ENCODE peak calls at places on chromosomes 16 and 17, in nine cellular contexts. L is GM23338, R is PC-3, K is body of pancreas, J is fibroblast of lung, H is mammary epithelial cell, A is kidney, W is thoracic aorta, B is heart left ventricle. S is an unnamed sample.

GRCh38 chr17:9421525-9421924 is 154.1 kb downstream of the STX8 start:
- DNase-seq in J (no peak), A (no peak), H (no peak), R (no peak), K (no peak), B (no peak), W (no peak), L (no peak), S (no peak)

GRCh38 chr17:35312790-35313711 is 60.4 kb downstream of the SLFN11 start:
- DNase-seq in A (peak; percentile 74), J (peak; percentile 81), R (peak; percentile 57), K (peak; percentile 35), H (peak; percentile 48), L (peak; percentile 85), B (peak; percentile 49), W (no peak), S (peak; percentile 46)

GRCh38 chr16:790086-790485 is 1.7 kb downstream of the CHTF18 start:
- DNase-seq in B (no peak), J (no peak), R (no peak), K (no peak), W (no peak), L (no peak), A (no peak), H (no peak), S (no peak)

GRCh38 chr16:35195864-35196216 is 1736.4 kb downstream of the TP53TG3F start:
- DNase-seq in H (no peak), L (no peak), A (peak; percentile 40), K (no peak), B (no peak), W (no peak), J (no peak), R (no peak), S (peak; percentile 33)

GRCh38 chr17:32335647-32336046 is 6.3 kb downstream of the C17orf75 start:
- DNase-seq in J (peak; percentile 42), R (no peak), A (no peak), K (no peak), W (no peak), H (peak; percentile 28), L (no peak), B (no peak), S (no peak)

GRCh38 chr17:67245694-67246397 is 850 bp upstream of the HELZ start:
- DNase-seq in R (peak; percentile 22), B (peak; percentile 31), W (no peak), H (peak; percentile 26), J (no peak), L (peak; percentile 94), A (peak; percentile 75), K (peak; percentile 41), S (peak; percentile 72)

GRCh38 chr16:912684-913613 is 57.8 kb downstream of the LMF1 start:
- DNase-seq in H (no peak), B (no peak), J (no peak), R (no peak), L (no peak), W (no peak), A (no peak), K (peak; percentile 56), S (no peak)

GRCh38 chr16:74261068-74261467 is 35.5 kb upstream of the PSMD7 start:
- DNase-seq in J (peak; percentile 39), W (no peak), B (no peak), L (no peak), R (no peak), K (no peak), A (no peak), H (no peak), S (no peak)

GRCh38 chr17:42906772-42907171 is 6.2 kb downstream of the G6PC1 start:
- DNase-seq in B (no peak), A (no peak), W (no peak), R (no peak), L (no peak), H (no peak), J (no peak), K (no peak), S (no peak)

GRCh38 chr16:88389191-88389590 is 6.4 kb downstream of the ZNF469 start:
- DNase-seq in R (no peak), K (no peak), B (no peak), J (no peak), W (no peak), A (no peak), H (no peak), L (no peak), S (no peak)

GRCh38 chr17:614637-615546 is 99.7 kb downstream of the VPS53 start:
- DNase-seq in L (no peak), K (no peak), W (no peak), J (no peak), H (peak; percentile 95), R (peak; percentile 80), A (no peak), B (no peak), S (no peak)

GRCh38 chr17:43734376-43734775 is 24.2 kb downstream of the SOST start:
- DNase-seq in B (no peak), J (peak; percentile 45), W (no peak), R (no peak), A (peak; percentile 10), L (no peak), K (no peak), H (peak; percentile 69), S (no peak)

GRCh38 chr16:57147381-57148191 is 38.3 kb downstream of the PSME3IP1 start:
- DNase-seq in B (peak; percentile 65), W (no peak), R (no peak), H (no peak), A (no peak), J (no peak), K (no peak), L (peak; percentile 65), S (no peak)

GRCh38 chr17:67531291-67531690 is 154.2 kb downstream of the PITPNC1 start:
- DNase-seq in K (no peak), W (no peak), B (peak; percentile 21), J (no peak), L (peak; percentile 53), H (no peak), R (no peak), A (no peak), S (no peak)

GRCh38 chr16:30185141-30185682 is 1.8 kb downstream of the CORO1A start:
- DNase-seq in K (peak; percentile 12), J (no peak), L (no peak), W (no peak), A (peak; percentile 77), H (no peak), B (peak; percentile 15), R (no peak), S (peak; percentile 74)
- H3K4me1 ChIP-seq in K (peaks cover 17% of the 10 kb centered on the region), J (no peaks in the 10 kb centered on the region), L (peaks cover 4% of the 10 kb centered on the region), W (peaks cover 10% of the 10 kb centered on the region), A (peaks cover 2% of the 10 kb centered on the region), H (peaks cover 15% of the 10 kb centered on the region), B (peaks cover 17% of the 10 kb centered on the region), R (no peaks in the 10 kb centered on the region), S (peaks cover 5% of the 10 kb centered on the region)

GRCh38 chr17:65228734-65229390 is 91.7 kb downstream of the RGS9 start:
- DNase-seq in R (peak; percentile 41), A (no peak), J (peak; percentile 20), K (no peak), L (no peak), H (peak; percentile 17), B (no peak), W (no peak), S (no peak)

GRCh38 chr17:65228287-65228686 is 91.1 kb downstream of the RGS9 start:
- DNase-seq in K (no peak), L (no peak), W (no peak), B (no peak), H (no peak), J (no peak), R (no peak), A (no peak), S (no peak)

GRCh38 chr17:65231086-65231485 is 93.9 kb downstream of the RGS9 start:
- DNase-seq in B (no peak), K (no peak), R (peak; percentile 24), H (no peak), W (no peak), J (no peak), L (peak; percentile 25), A (no peak), S (no peak)

GRCh38 chr17:65230040-65230439 is 92.9 kb downstream of the RGS9 start:
- DNase-seq in H (no peak), W (no peak), A (no peak), J (no peak), K (no peak), R (no peak), L (no peak), B (no peak), S (no peak)

DNA sequence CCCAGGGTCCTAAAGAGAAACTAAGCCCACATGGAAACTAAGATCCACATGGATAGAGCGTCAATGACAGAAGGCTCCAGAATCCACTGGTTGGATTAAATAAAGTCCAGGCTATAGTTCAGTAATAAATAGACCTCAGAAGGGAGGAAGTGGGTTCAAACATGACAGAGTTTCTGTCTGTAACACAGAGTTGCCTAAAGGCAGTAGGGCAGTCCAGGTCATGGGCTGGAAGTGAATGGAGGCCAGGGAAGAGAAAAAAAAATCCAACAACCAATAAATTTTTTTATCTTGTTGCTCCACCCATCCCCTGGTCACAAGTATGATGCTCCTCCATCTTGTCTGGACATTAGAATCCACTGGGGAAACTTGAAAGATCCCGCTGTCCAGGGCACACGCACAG is 92.4 kb downstream of the RGS9 start:
- DNase-seq in R (no peak), B (no peak), L (no peak), J (no peak), K (no peak), A (no peak), W (no peak), H (no peak), S (no peak)
- H3K4me3 ChIP-seq in R (no peak overlapping the region), B (no peak overlapping the region), L (no peak overlapping the region), J (no peak overlapping the region), K (no peak overlapping the region), A (no peak overlapping the region), W (no peak overlapping the region), H (no peak overlapping the region), S (no peak overlapping the region)

GRCh38 chr16:58418601-58419000 is 26.3 kb downstream of the GINS3 start:
- DNase-seq in R (peak; percentile 61), A (no peak), K (no peak), L (no peak), J (no peak), H (peak; percentile 35), B (peak; percentile 67), W (no peak), S (no peak)
- TF ChIP-seq CTCF in R (no peak), A (no peak), K (no peak), L (no peak), J (no peak), H (no peak), B (no peak), W (no peak), S (no peak)

DNA sequence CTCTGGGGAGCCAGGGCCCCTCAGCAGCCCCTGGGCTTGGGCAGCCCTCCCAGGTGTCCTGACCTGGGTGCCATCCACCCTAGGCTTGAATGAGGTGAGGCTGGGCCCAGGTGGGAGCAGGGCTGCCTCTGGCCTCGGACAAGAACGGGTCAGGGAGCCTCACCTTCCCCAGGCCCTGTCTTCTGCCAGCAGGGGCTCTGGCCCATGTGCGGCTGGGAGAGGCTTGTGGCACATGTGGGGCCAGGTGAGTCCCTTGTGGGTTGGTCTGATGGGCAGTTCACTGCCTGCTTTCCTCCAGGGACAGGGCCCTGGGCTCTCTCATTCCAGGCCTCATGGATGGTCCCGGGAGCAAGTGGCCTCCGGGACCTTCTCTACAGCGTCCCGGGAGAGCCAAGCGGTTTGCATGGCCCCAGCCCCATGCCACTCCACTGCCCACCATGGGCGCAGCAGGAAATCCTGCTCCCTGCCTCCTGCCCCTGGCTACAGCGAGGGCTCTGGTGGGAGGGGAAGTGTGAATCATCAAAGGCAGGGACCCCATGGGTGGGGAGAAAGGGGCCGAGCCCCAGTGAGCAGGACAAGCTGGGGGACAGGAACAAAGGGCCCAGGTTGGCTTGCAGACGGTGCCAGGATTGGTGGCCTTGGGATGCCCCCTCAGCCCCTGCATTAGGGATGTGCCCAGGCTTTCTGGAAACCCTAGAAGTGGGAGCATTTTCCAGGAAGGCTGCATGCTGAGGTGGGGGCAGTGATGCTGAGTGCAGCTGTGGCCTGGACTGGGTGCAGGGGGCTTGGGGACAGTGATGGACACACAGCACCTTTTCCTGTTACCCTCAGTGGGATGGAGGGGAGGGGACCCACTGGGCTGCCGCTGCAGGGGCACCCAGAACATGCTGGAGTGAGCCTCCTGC is 12.2 kb downstream of the VASN start:
- DNase-seq in R (no peak), W (no peak), A (no peak), J (no peak), L (no peak), B (no peak), K (no peak), H (no peak), S (no peak)
- H3K4me1 ChIP-seq in R (no peaks in the 10 kb centered on the region), W (peaks cover 100% of the 10 kb centered on the region), A (peaks cover 45% of the 10 kb centered on the region), J (peaks cover 53% of the 10 kb centered on the region), L (peaks cover 4% of the 10 kb centered on the region), B (peaks cover 44% of the 10 kb centered on the region), K (peaks cover 2% of the 10 kb centered on the region), H (peaks cover 9% of the 10 kb centered on the region), S (no peaks in the 10 kb centered on the region)

S was measured in mucosa of descending colon.